ENCODE peak calls at places on chromosomes 12 and 14, in eight cellular contexts. W is renal cortical epithelial cell; I is stimulated activated CD4-positive, alpha-beta T cell treated with anti-CD3 and anti-CD28 coated beads, Interleukin-1b, Interleukin-23, amount 100 ng/mL, for 24 hours; V is activated naive CD4-positive, alpha-beta T cell; J is progenitor cell of endocrine pancreas; E is stimulated activated CD8-positive, alpha-beta memory T cell treated with anti-CD3 and anti-CD28 coated beads, Interleukin-2, amount 100 ng/mL, for 1 hour; T is psoas muscle; O is activated T-cell treated with anti-CD3 and anti-CD28 coated beads for 4 hours. M is an unnamed sample.

GRCh38 chr12:818733-819132 is 66.4 kb downstream of the WNK1 start:
- DNase-seq in V (no peak), I (no peak), J (no peak), O (no peak), W (no peak), E (no peak), T (no peak), M (peak)

GRCh38 chr14:105711058-105711620 is 184.8 kb downstream of the TMEM121 start:
- DNase-seq in E (no peak), W (no peak), I (no peak), T (no peak), V (no peak), J (no peak), O (no peak), M (no peak)

GRCh38 chr14:50545618-50546017 is 13.2 kb upstream of the MAP4K5 start:
- DNase-seq in I (no peak), W (no peak), T (no peak), V (no peak), J (no peak), E (no peak), O (no peak), M (peak)

GRCh38 chr14:88352299-88353097 is 29.4 kb upstream of the KCNK10 start:
- DNase-seq in I (no peak), V (no peak), E (no peak), J (no peak), W (no peak), O (no peak), T (no peak), M (peak)

GRCh38 chr12:50924439-50925341 is 27.7 kb upstream of the HIGD1C start:
- DNase-seq in I (no peak), T (peak), V (no peak), J (no peak), O (no peak), E (no peak), W (peak), M (peak)

GRCh38 chr12:64744422-64745258 is 14.6 kb downstream of the GNS start:
- DNase-seq in V (no peak), O (no peak), I (no peak), W (peak), T (no peak), J (no peak), E (no peak), M (peak)

GRCh38 chr12:91395628-91396027 is 213.0 kb upstream of the DCN start:
- DNase-seq in E (no peak), T (no peak), W (no peak), I (no peak), J (no peak), V (no peak), O (no peak), M (no peak)

GRCh38 chr12:112375105-112375504 is 7.1 kb downstream of the HECTD4 start:
- DNase-seq in T (no peak), O (no peak), E (no peak), J (no peak), W (no peak), I (no peak), V (no peak), M (peak)

GRCh38 chr12:19967486-19967885 is 400.9 kb upstream of the PDE3A start:
- DNase-seq in O (no peak), J (no peak), V (no peak), T (no peak), W (peak), E (no peak), I (no peak), M (peak)

GRCh38 chr14:34014936-34015335 is 64.1 kb upstream of the EGLN3 start:
- DNase-seq in W (no peak), V (no peak), T (no peak), O (no peak), E (no peak), I (no peak), J (no peak), M (no peak)

GRCh38 chr12:111745201-111745600 is 21.5 kb upstream of the ALDH2 start:
- DNase-seq in J (no peak), E (no peak), I (no peak), T (no peak), V (no peak), O (no peak), W (no peak), M (no peak)

GRCh38 chr12:92331383-92331782 is 185.7 kb upstream of the BTG1 start:
- DNase-seq in O (no peak), I (no peak), V (no peak), W (no peak), J (no peak), E (no peak), T (no peak), M (no peak)

GRCh38 chr12:132774159-132774558 is 12.5 kb upstream of the ANKLE2 start:
- DNase-seq in E (no peak), W (no peak), I (no peak), J (no peak), T (no peak), O (no peak), V (no peak), M (no peak)

GRCh38 chr12:42014972-42015371 is 129.7 kb downstream of the GXYLT1 start:
- DNase-seq in J (no peak), T (no peak), I (no peak), O (no peak), E (no peak), W (no peak), V (no peak), M (no peak)

GRCh38 chr12:53211476-53212381 is 4.7 kb upstream of the ITGB7 start:
- DNase-seq in V (no peak), W (no peak), E (no peak), O (no peak), J (no peak), I (no peak), T (no peak), M (no peak)

GRCh38 chr14:38868415-38869290 is 234.4 kb downstream of the SEC23A start:
- DNase-seq in W (peak), E (no peak), T (no peak), O (no peak), V (no peak), J (no peak), I (no peak), M (no peak)

GRCh38 chr12:12081836-12082497 is 11.2 kb downstream of the BCL2L14 start:
- DNase-seq in I (no peak), W (peak), V (no peak), J (no peak), O (no peak), T (no peak), E (no peak), M (peak)

GRCh38 chr14:46734287-46734686 is 82.7 kb upstream of the RPL10L start:
- DNase-seq in W (peak), J (no peak), V (no peak), I (no peak), E (no peak), T (no peak), O (no peak), M (no peak)

GRCh38 chr14:94037954-94038353 is 11.8 kb downstream of the OTUB2 start:
- DNase-seq in O (no peak), I (no peak), W (no peak), T (no peak), J (no peak), E (no peak), V (no peak), M (no peak)

GRCh38 chr12:132472386-132472785 is 17.6 kb upstream of the FBRSL1 start:
- DNase-seq in J (no peak), V (no peak), I (no peak), W (no peak), E (no peak), O (no peak), T (peak), M (no peak)

GRCh38 chr14:95703805-95704204 is 10.1 kb downstream of the TCL1A start:
- DNase-seq in W (no peak), I (no peak), J (no peak), V (no peak), E (no peak), O (no peak), T (no peak), M (no peak)

GRCh38 chr12:20646239-20646827 is 48.8 kb upstream of the SLCO1C1 start:
- DNase-seq in O (no peak), T (no peak), I (no peak), J (no peak), W (peak), V (no peak), E (no peak), M (peak)

GRCh38 chr12:130477221-130477620 is 139.5 kb downstream of the PIWIL1 start:
- DNase-seq in J (no peak), E (no peak), I (no peak), W (no peak), O (no peak), T (no peak), V (no peak), M (no peak)

GRCh38 chr14:31842905-31843304 is 234.2 kb upstream of the ARHGAP5 start:
- DNase-seq in W (peak), T (no peak), J (no peak), I (no peak), O (no peak), E (no peak), V (no peak), M (peak)